ENCODE peak calls at places on chromosomes 16 and 17, in nine cellular contexts. One of them, this sample, is unnamed.

GRCh38 chr17:31459716-31460115 is 68.2 kb downstream of the RAB11FIP4 start:
- DNase-seq in Panc1: no peak
- DNase-seq in endothelial cell of umbilical vein: no peak
- DNase-seq in HCT116: no peak
- DNase-seq in GM12891: no peak
- DNase-seq in GM12892: no peak
- DNase-seq in HL-60: no peak
- DNase-seq in sigmoid colon: no peak
- DNase-seq in esophagus muscularis mucosa: no peak
- DNase-seq in this sample: no peak

GRCh38 chr16:4338712-4339299 is 12.3 kb downstream of the PAM16 start:
- DNase-seq in GM12891: no peak
- DNase-seq in sigmoid colon: peak
- DNase-seq in Panc1: no peak
- DNase-seq in GM12892: no peak
- DNase-seq in HL-60: no peak
- DNase-seq in esophagus muscularis mucosa: no peak
- DNase-seq in endothelial cell of umbilical vein: no peak
- DNase-seq in HCT116: no peak
- DNase-seq in this sample: no peak

GRCh38 chr17:1727258-1727789 is 2.8 kb downstream of the WDR81 start:
- DNase-seq in sigmoid colon: peak
- DNase-seq in HCT116: no peak
- DNase-seq in endothelial cell of umbilical vein: no peak
- DNase-seq in GM12892: no peak
- DNase-seq in HL-60: no peak
- DNase-seq in esophagus muscularis mucosa: no peak
- DNase-seq in GM12891: no peak
- DNase-seq in Panc1: no peak
- DNase-seq in this sample: no peak

GRCh38 chr16:85690469-85691064 is 1.8 kb upstream of the GINS2 start:
- DNase-seq in endothelial cell of umbilical vein: no peak
- DNase-seq in GM12892: no peak
- DNase-seq in HCT116: no peak
- DNase-seq in Panc1: no peak
- DNase-seq in sigmoid colon: no peak
- DNase-seq in GM12891: no peak
- DNase-seq in HL-60: no peak
- DNase-seq in esophagus muscularis mucosa: no peak
- DNase-seq in this sample: peak

GRCh38 chr16:17364319-17365210 is 106.2 kb downstream of the XYLT1 start:
- DNase-seq in HCT116: no peak
- DNase-seq in GM12892: no peak
- DNase-seq in GM12891: no peak
- DNase-seq in HL-60: no peak
- DNase-seq in Panc1: no peak
- DNase-seq in esophagus muscularis mucosa: no peak
- DNase-seq in endothelial cell of umbilical vein: no peak
- DNase-seq in sigmoid colon: no peak
- DNase-seq in this sample: peak

GRCh38 chr17:65523853-65524664 is 37.4 kb downstream of the AXIN2 start:
- DNase-seq in Panc1: no peak
- DNase-seq in GM12892: no peak
- DNase-seq in HL-60: no peak
- DNase-seq in endothelial cell of umbilical vein: no peak
- DNase-seq in GM12891: no peak
- DNase-seq in sigmoid colon: no peak
- DNase-seq in HCT116: no peak
- DNase-seq in esophagus muscularis mucosa: no peak
- DNase-seq in this sample: no peak

GRCh38 chr17:40130352-40131042 is 8.7 kb downstream of the MSL1 start:
- DNase-seq in Panc1: no peak
- DNase-seq in HL-60: peak
- DNase-seq in GM12892: no peak
- DNase-seq in sigmoid colon: peak
- DNase-seq in esophagus muscularis mucosa: no peak
- DNase-seq in GM12891: no peak
- DNase-seq in endothelial cell of umbilical vein: no peak
- DNase-seq in HCT116: no peak
- DNase-seq in this sample: no peak

GRCh38 chr17:2611627-2612026 is 18.2 kb downstream of the PAFAH1B1 start:
- DNase-seq in Panc1: no peak
- DNase-seq in endothelial cell of umbilical vein: no peak
- DNase-seq in sigmoid colon: no peak
- DNase-seq in GM12891: no peak
- DNase-seq in HCT116: no peak
- DNase-seq in HL-60: no peak
- DNase-seq in GM12892: no peak
- DNase-seq in esophagus muscularis mucosa: no peak
- DNase-seq in this sample: no peak

GRCh38 chr16:56841233-56841632 is 23.8 kb upstream of the SLC12A3 start:
- DNase-seq in endothelial cell of umbilical vein: no peak
- DNase-seq in Panc1: no peak
- DNase-seq in HCT116: no peak
- DNase-seq in GM12892: no peak
- DNase-seq in sigmoid colon: no peak
- DNase-seq in HL-60: no peak
- DNase-seq in GM12891: no peak
- DNase-seq in esophagus muscularis mucosa: no peak
- DNase-seq in this sample: no peak

GRCh38 chr17:65362826-65363225 is 198.6 kb downstream of the AXIN2 start:
- DNase-seq in Panc1: no peak
- DNase-seq in sigmoid colon: no peak
- DNase-seq in HCT116: no peak
- DNase-seq in HL-60: no peak
- DNase-seq in GM12892: no peak
- DNase-seq in endothelial cell of umbilical vein: no peak
- DNase-seq in GM12891: no peak
- DNase-seq in esophagus muscularis mucosa: no peak
- DNase-seq in this sample: no peak

GRCh38 chr17:8720596-8720995 is 24.0 kb downstream of the CCDC42 start:
- DNase-seq in HL-60: no peak
- DNase-seq in sigmoid colon: peak
- DNase-seq in Panc1: no peak
- DNase-seq in GM12891: no peak
- DNase-seq in GM12892: no peak
- DNase-seq in endothelial cell of umbilical vein: no peak
- DNase-seq in esophagus muscularis mucosa: no peak
- DNase-seq in HCT116: no peak
- DNase-seq in this sample: no peak

GRCh38 chr16:87060026-87060986 is 256.9 kb downstream of the C16orf95 start:
- DNase-seq in Panc1: no peak
- DNase-seq in esophagus muscularis mucosa: no peak
- DNase-seq in HCT116: no peak
- DNase-seq in GM12891: no peak
- DNase-seq in endothelial cell of umbilical vein: peak
- DNase-seq in HL-60: no peak
- DNase-seq in GM12892: no peak
- DNase-seq in sigmoid colon: no peak
- DNase-seq in this sample: no peak

GRCh38 chr17:82938486-82939212 is 98.8 kb upstream of the ZNF750 start:
- DNase-seq in Panc1: no peak
- DNase-seq in HL-60: no peak
- DNase-seq in HCT116: no peak
- DNase-seq in endothelial cell of umbilical vein: no peak
- DNase-seq in GM12891: no peak
- DNase-seq in GM12892: no peak
- DNase-seq in esophagus muscularis mucosa: no peak
- DNase-seq in sigmoid colon: peak
- DNase-seq in this sample: no peak

GRCh38 chr16:3879258-3879886 is 1.1 kb downstream of the CREBBP start:
- DNase-seq in HL-60: no peak
- DNase-seq in HCT116: no peak
- DNase-seq in esophagus muscularis mucosa: no peak
- DNase-seq in GM12891: no peak
- DNase-seq in Panc1: no peak
- DNase-seq in GM12892: no peak
- DNase-seq in sigmoid colon: peak
- DNase-seq in endothelial cell of umbilical vein: no peak
- DNase-seq in this sample: peak

GRCh38 chr17:70882504-70882903 is 713.2 kb downstream of the KCNJ2 start:
- DNase-seq in sigmoid colon: no peak
- DNase-seq in endothelial cell of umbilical vein: no peak
- DNase-seq in HL-60: no peak
- DNase-seq in esophagus muscularis mucosa: no peak
- DNase-seq in Panc1: no peak
- DNase-seq in GM12892: no peak
- DNase-seq in HCT116: no peak
- DNase-seq in GM12891: no peak
- DNase-seq in this sample: no peak

GRCh38 chr17:58303981-58304734 is 23.4 kb upstream of the MPO start:
- DNase-seq in HCT116: peak
- DNase-seq in endothelial cell of umbilical vein: peak
- DNase-seq in Panc1: peak
- DNase-seq in GM12891: peak
- DNase-seq in GM12892: peak
- DNase-seq in HL-60: no peak
- DNase-seq in esophagus muscularis mucosa: peak
- DNase-seq in sigmoid colon: peak
- DNase-seq in this sample: no peak

GRCh38 chr16:9279661-9280060 is 188.2 kb downstream of the HAPSTR1 start:
- DNase-seq in sigmoid colon: no peak
- DNase-seq in GM12891: no peak
- DNase-seq in HL-60: peak
- DNase-seq in Panc1: no peak
- DNase-seq in HCT116: no peak
- DNase-seq in GM12892: no peak
- DNase-seq in esophagus muscularis mucosa: no peak
- DNase-seq in endothelial cell of umbilical vein: no peak
- DNase-seq in this sample: no peak

GRCh38 chr16:51326131-51326856 is 175.2 kb upstream of the SALL1 start:
- DNase-seq in sigmoid colon: no peak
- DNase-seq in HL-60: no peak
- DNase-seq in HCT116: no peak
- DNase-seq in GM12892: no peak
- DNase-seq in endothelial cell of umbilical vein: no peak
- DNase-seq in esophagus muscularis mucosa: no peak
- DNase-seq in GM12891: no peak
- DNase-seq in Panc1: no peak
- DNase-seq in this sample: no peak

DNA sequence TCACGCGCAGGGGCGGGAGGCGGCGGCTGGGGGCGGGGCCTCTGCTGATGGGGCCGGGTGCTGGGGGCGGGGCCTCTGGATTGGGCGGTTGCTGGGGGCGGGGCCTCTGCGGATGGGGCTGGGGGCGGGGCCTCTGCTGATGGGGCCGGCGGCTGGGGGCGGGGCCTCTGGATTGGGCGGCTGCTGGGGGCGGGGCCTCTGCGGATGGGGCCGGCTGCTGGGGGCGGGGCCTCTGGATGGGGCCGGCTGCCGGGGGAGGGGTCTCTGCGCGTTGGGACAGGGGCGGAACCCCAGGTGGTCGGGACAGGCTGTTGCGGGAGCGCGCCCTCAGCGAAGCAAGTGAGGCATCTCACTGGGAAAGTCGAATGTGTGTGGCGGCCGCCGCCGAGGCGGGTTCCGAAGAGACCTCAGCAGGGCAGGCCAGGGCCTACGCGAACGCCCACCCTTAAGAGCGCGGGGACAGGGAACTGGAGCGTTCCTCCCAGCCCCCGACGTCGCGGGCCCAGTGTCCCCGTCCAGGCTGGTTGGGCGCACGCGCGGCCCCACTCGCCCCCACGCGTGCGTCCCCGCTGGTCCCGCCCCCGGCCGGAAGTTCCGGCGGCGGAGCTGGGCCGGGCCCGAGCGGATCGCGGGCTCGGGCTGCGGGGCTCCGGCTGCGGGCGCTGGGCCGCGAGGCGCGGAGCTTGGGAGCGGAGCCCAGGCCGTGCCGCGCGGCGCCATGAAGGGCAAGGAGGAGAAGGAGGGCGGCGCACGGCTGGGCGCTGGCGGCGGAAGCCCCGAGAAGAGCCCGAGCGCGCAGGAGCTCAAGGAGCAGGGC is at the start of gene STUB1:
- DNase-seq in GM12892: peak
- DNase-seq in Panc1: no peak
- DNase-seq in esophagus muscularis mucosa: peak
- DNase-seq in HCT116: peak
- DNase-seq in endothelial cell of umbilical vein: peak
- DNase-seq in HL-60: peak
- DNase-seq in sigmoid colon: peak
- DNase-seq in GM12891: peak
- DNase-seq in this sample: peak
- TF ChIP-seq POLR2AphosphoS5 in GM12892: peak
- TF ChIP-seq POLR2AphosphoS5 in Panc1: peak
- TF ChIP-seq POLR2AphosphoS5 in esophagus muscularis mucosa: peak
- TF ChIP-seq POLR2AphosphoS5 in HCT116: peak
- TF ChIP-seq POLR2AphosphoS5 in endothelial cell of umbilical vein: peak
- TF ChIP-seq POLR2AphosphoS5 in HL-60: peak
- TF ChIP-seq POLR2AphosphoS5 in sigmoid colon: no peak
- TF ChIP-seq POLR2AphosphoS5 in GM12891: no peak
- TF ChIP-seq POLR2AphosphoS5 in this sample: peak

GRCh38 chr16:26877421-26877820 is 189.3 kb upstream of the C16orf82 start:
- DNase-seq in endothelial cell of umbilical vein: no peak
- DNase-seq in HCT116: no peak
- DNase-seq in GM12891: no peak
- DNase-seq in HL-60: no peak
- DNase-seq in GM12892: no peak
- DNase-seq in esophagus muscularis mucosa: no peak
- DNase-seq in sigmoid colon: no peak
- DNase-seq in Panc1: no peak
- DNase-seq in this sample: no peak
- TF ChIP-seq POLR2AphosphoS5 in endothelial cell of umbilical vein: no peak
- TF ChIP-seq POLR2AphosphoS5 in HCT116: no peak
- TF ChIP-seq POLR2AphosphoS5 in GM12891: no peak
- TF ChIP-seq POLR2AphosphoS5 in HL-60: no peak
- TF ChIP-seq POLR2AphosphoS5 in GM12892: no peak
- TF ChIP-seq POLR2AphosphoS5 in esophagus muscularis mucosa: no peak
- TF ChIP-seq POLR2AphosphoS5 in sigmoid colon: no peak
- TF ChIP-seq POLR2AphosphoS5 in Panc1: no peak
- TF ChIP-seq POLR2AphosphoS5 in this sample: no peak

GRCh38 chr17:59842901-59843652 is 49.7 kb downstream of the TUBD1 start:
- DNase-seq in sigmoid colon: peak
- DNase-seq in HL-60: no peak
- DNase-seq in HCT116: peak
- DNase-seq in GM12892: no peak
- DNase-seq in Panc1: peak
- DNase-seq in esophagus muscularis mucosa: no peak
- DNase-seq in endothelial cell of umbilical vein: peak
- DNase-seq in GM12891: no peak
- DNase-seq in this sample: peak
- TF ChIP-seq POLR2AphosphoS5 in sigmoid colon: peak
- TF ChIP-seq POLR2AphosphoS5 in HL-60: peak
- TF ChIP-seq POLR2AphosphoS5 in HCT116: peak
- TF ChIP-seq POLR2AphosphoS5 in GM12892: peak
- TF ChIP-seq POLR2AphosphoS5 in Panc1: peak
- TF ChIP-seq POLR2AphosphoS5 in esophagus muscularis mucosa: peak
- TF ChIP-seq POLR2AphosphoS5 in endothelial cell of umbilical vein: peak
- TF ChIP-seq POLR2AphosphoS5 in GM12891: peak
- TF ChIP-seq POLR2AphosphoS5 in this sample: peak

DNA sequence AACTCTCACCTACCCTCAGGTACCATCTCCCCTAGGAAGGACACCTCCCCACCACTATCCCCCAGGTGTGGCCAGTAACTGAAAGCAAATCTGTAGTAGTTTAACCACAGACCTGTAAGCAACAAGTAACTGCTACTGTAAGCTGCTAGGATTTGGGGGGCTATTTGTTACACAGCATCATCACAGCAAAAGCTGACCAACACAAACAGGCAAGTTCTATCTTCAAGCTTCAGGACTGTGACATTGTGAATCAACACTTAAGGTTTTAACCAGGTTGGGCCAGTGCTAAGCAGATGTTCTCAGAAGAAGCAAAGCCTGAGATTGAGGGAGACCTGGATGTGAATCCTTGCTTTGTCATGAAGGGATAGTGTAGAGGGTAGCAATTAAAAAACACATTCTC is 47.0 kb downstream of the ABCC6 start:
- DNase-seq in GM12892: no peak
- DNase-seq in GM12891: no peak
- DNase-seq in esophagus muscularis mucosa: no peak
- DNase-seq in Panc1: no peak
- DNase-seq in endothelial cell of umbilical vein: no peak
- DNase-seq in sigmoid colon: no peak
- DNase-seq in HL-60: no peak
- DNase-seq in HCT116: no peak
- DNase-seq in this sample: no peak
- TF ChIP-seq POLR2AphosphoS5 in GM12892: no peak
- TF ChIP-seq POLR2AphosphoS5 in GM12891: no peak
- TF ChIP-seq POLR2AphosphoS5 in esophagus muscularis mucosa: no peak
- TF ChIP-seq POLR2AphosphoS5 in Panc1: no peak
- TF ChIP-seq POLR2AphosphoS5 in endothelial cell of umbilical vein: no peak
- TF ChIP-seq POLR2AphosphoS5 in sigmoid colon: no peak
- TF ChIP-seq POLR2AphosphoS5 in HL-60: no peak
- TF ChIP-seq POLR2AphosphoS5 in HCT116: no peak
- TF ChIP-seq POLR2AphosphoS5 in this sample: no peak

This sample was measured in prostate gland.